ENCODE peak calls at places on chromosomes 4 and X, in five cellular contexts. K is neural progenitor cell, E is foreskin melanocyte, B is Caki2, L is RPMI8226. H is an unnamed sample.

GRCh38 chr4:181528570-181529184 is 714.5 kb upstream of the TENM3 start:
- DNase-seq in K (peak; percentile 93), B (peak; percentile 32), E (peak; percentile 68), L (peak; percentile 44), H (peak; percentile 63)

GRCh38 chr4:173038192-173038896 is 130.3 kb upstream of the GALNT7 start:
- DNase-seq in E (no peak), L (no peak), B (no peak), K (peak; percentile 33), H (no peak)

GRCh38 chr4:148376151-148376550 is 66.1 kb downstream of the NR3C2 start:
- DNase-seq in L (peak; percentile 67), E (peak; percentile 92), K (no peak), B (peak; percentile 70), H (peak; percentile 19)

GRCh38 chr4:40909363-40909876 is 159.7 kb downstream of the NSUN7 start:
- DNase-seq in B (peak; percentile 14), E (peak; percentile 73), K (no peak), L (peak; percentile 52), H (peak; percentile 57)

GRCh38 chrX:65679071-65679540 is 11.7 kb downstream of the MSN start:
- DNase-seq in L (no peak), B (no peak), E (no peak), K (no peak), H (no peak)

GRCh38 chr4:98512918-98513317 is 145.5 kb downstream of the TSPAN5 start:
- DNase-seq in K (no peak), L (no peak), E (no peak), B (no peak), H (no peak)

GRCh38 chr4:79331126-79331876 is 5.4 kb upstream of the NAA11 start:
- DNase-seq in K (no peak), L (peak; percentile 8), E (peak; percentile 14), B (peak; percentile 30), H (no peak)

GRCh38 chrX:153970398-153971123 is 1.1 kb downstream of the HCFC1 start:
- DNase-seq in E (peak; percentile 49), K (peak; percentile 73), L (peak; percentile 87), B (peak; percentile 66), H (peak; percentile 53)

GRCh38 chrX:13090261-13091110 is 46.1 kb upstream of the FAM9C start:
- DNase-seq in E (no peak), L (no peak), B (no peak), K (no peak), H (no peak)

GRCh38 chr4:156959298-156959702 is 12.3 kb downstream of the PDGFC start:
- DNase-seq in K (no peak), B (no peak), L (no peak), E (peak; percentile 37), H (no peak)

GRCh38 chr4:40475609-40476008 is 140.5 kb downstream of the CHRNA9 start:
- DNase-seq in E (no peak), K (peak; percentile 39), L (no peak), B (peak; percentile 56), H (no peak)

GRCh38 chrX:151680805-151681204 is 14.5 kb upstream of the PRRG3 start:
- DNase-seq in B (peak; percentile 5), K (peak; percentile 71), E (peak; percentile 9), L (peak; percentile 61), H (peak; percentile 67)

GRCh38 chr4:138311771-138312535 is 69.8 kb upstream of the SLC7A11 start:
- DNase-seq in B (no peak), L (no peak), E (no peak), K (no peak), H (no peak)

GRCh38 chrX:120228187-120228908 is 22.3 kb upstream of the ZBTB33 start:
- DNase-seq in K (no peak), B (no peak), L (no peak), E (no peak), H (no peak)

GRCh38 chr4:158823461-158823873 is 54.6 kb downstream of the FNIP2 start:
- DNase-seq in E (no peak), L (peak; percentile 38), B (peak; percentile 74), K (no peak), H (no peak)

GRCh38 chrX:132292753-132293152 is 73.5 kb upstream of the RAP2C start:
- DNase-seq in E (peak; percentile 35), L (peak; percentile 55), B (peak; percentile 10), K (peak; percentile 70), H (peak; percentile 64)

GRCh38 chrX:55758033-55758432 is 40.5 kb downstream of the RRAGB start:
- DNase-seq in K (no peak), E (no peak), B (no peak), L (no peak), H (no peak)

GRCh38 chr4:22191565-22192301 is 243.2 kb upstream of the KCNIP4 start:
- DNase-seq in L (no peak), K (no peak), E (no peak), B (no peak), H (no peak)

GRCh38 chr4:47468686-47469365 is 5.3 kb upstream of the COMMD8 start:
- DNase-seq in K (no peak), E (no peak), L (no peak), B (no peak), H (no peak)

GRCh38 chr4:123562994-123563745 is 166.6 kb downstream of the SPRY1 start:
- DNase-seq in B (no peak), E (no peak), L (no peak), K (no peak), H (no peak)

GRCh38 chr4:17722361-17722710 is 59.1 kb downstream of the FAM184B start:
- DNase-seq in K (no peak), L (no peak), B (no peak), E (no peak), H (no peak)

GRCh38 chr4:174627473-174627872 is 105.2 kb upstream of the HPGD start:
- DNase-seq in L (no peak), E (no peak), B (no peak), K (no peak), H (no peak)

GRCh38 chr4:65391814-65392213 is 278.5 kb downstream of the EPHA5 start:
- DNase-seq in L (no peak), K (no peak), E (no peak), B (no peak), H (no peak)

GRCh38 chr4:71449040-71449439 is 110.2 kb downstream of the SLC4A4 start:
- DNase-seq in L (no peak), B (no peak), E (no peak), K (no peak), H (no peak)